ENCODE peak calls at places on chromosomes 11 and 22, in ten cellular contexts. U, L, X, M, B, O, F, G, P and E are unnamed samples.

GRCh38 chr22:50218996-50219727 is 18.4 kb downstream of the SELENOO start:
- DNase-seq in U (peak; percentile 67), L (peak; percentile 75), X (peak; percentile 63), M (no peak), B (no peak), O (no peak), F (no peak), G (no peak), P (peak; percentile 91), E (no peak)

GRCh38 chr11:77125695-77126094 is 2.4 kb upstream of the MYO7A start:
- DNase-seq in U (no peak), L (no peak), X (no peak), M (no peak), B (no peak), O (no peak), F (no peak), G (no peak), P (no peak), E (no peak)

GRCh38 chr22:39128508-39128907 is 24.0 kb downstream of the CBX7 start:
- DNase-seq in U (no peak), L (no peak), X (no peak), M (no peak), B (no peak), O (no peak), F (no peak), G (no peak), P (no peak), E (no peak)

GRCh38 chr11:111694851-111695250 is 71.3 kb downstream of the PPP2R1B start:
- DNase-seq in U (no peak), L (peak; percentile 89), X (no peak), M (no peak), B (no peak), O (no peak), F (no peak), G (no peak), P (no peak), E (no peak)

GRCh38 chr22:38172016-38172431 is 9.6 kb downstream of the PLA2G6 start:
- DNase-seq in U (no peak), L (no peak), X (no peak), M (no peak), B (no peak), O (no peak), F (no peak), G (no peak), P (no peak), E (no peak)

GRCh38 chr11:128437137-128437536 is 150.2 kb downstream of the ETS1 start:
- DNase-seq in U (no peak), L (peak; percentile 79), X (no peak), M (no peak), B (no peak), O (no peak), F (no peak), G (no peak), P (no peak), E (no peak)

GRCh38 chr22:20442485-20443284 is 5.1 kb upstream of the SCARF2 start:
- DNase-seq in U (no peak), L (no peak), X (no peak), M (no peak), B (no peak), O (no peak), F (no peak), G (no peak), P (no peak), E (no peak)

GRCh38 chr11:19962795-19963163 is 197.5 kb downstream of the DBX1 start:
- DNase-seq in U (no peak), L (peak; percentile 94), X (no peak), M (no peak), B (no peak), O (no peak), F (no peak), G (no peak), P (no peak), E (no peak)

GRCh38 chr22:20523118-20523983 is 15.9 kb downstream of the MED15 start:
- DNase-seq in U (no peak), L (peak; percentile 95), X (no peak), M (no peak), B (no peak), O (no peak), F (peak; percentile 50), G (no peak), P (no peak), E (peak; percentile 47)

GRCh38 chr11:73376803-73377629 is 817 bp downstream of the RELT start:
- DNase-seq in U (peak; percentile 26), L (peak; percentile 89), X (no peak), M (peak; percentile 51), B (peak; percentile 41), O (peak; percentile 10), F (peak; percentile 84), G (peak; percentile 49), P (peak; percentile 57), E (peak; percentile 72)

GRCh38 chr11:130980463-130980862 is 64.2 kb upstream of the SNX19 start:
- DNase-seq in U (no peak), L (no peak), X (no peak), M (no peak), B (no peak), O (no peak), F (no peak), G (no peak), P (no peak), E (no peak)

GRCh38 chr22:23779731-23780130 is 7.0 kb upstream of the SMARCB1 start:
- DNase-seq in U (no peak), L (no peak), X (no peak), M (no peak), B (no peak), O (no peak), F (no peak), G (no peak), P (no peak), E (no peak)

GRCh38 chr11:103070142-103070541 is 21.8 kb downstream of the DCUN1D5 start:
- DNase-seq in U (no peak), L (no peak), X (no peak), M (no peak), B (no peak), O (no peak), F (no peak), G (no peak), P (no peak), E (no peak)

GRCh38 chr11:102926517-102926916 is 29.0 kb downstream of the MMP13 start:
- DNase-seq in U (no peak), L (no peak), X (no peak), M (no peak), B (no peak), O (no peak), F (no peak), G (no peak), P (peak; percentile 34), E (no peak)

GRCh38 chr11:64518928-64519327 is 72.1 kb upstream of the SLC22A12 start:
- DNase-seq in U (no peak), L (no peak), X (no peak), M (no peak), B (no peak), O (no peak), F (no peak), G (no peak), P (no peak), E (no peak)

GRCh38 chr22:25747245-25747944 is 5.4 kb downstream of the MYO18B start:
- DNase-seq in U (no peak), L (peak; percentile 94), X (no peak), M (no peak), B (no peak), O (no peak), F (no peak), G (no peak), P (no peak), E (no peak)

GRCh38 chr22:48754611-48755331 is 1072.9 kb downstream of the BRD1 start:
- DNase-seq in U (no peak), L (no peak), X (no peak), M (no peak), B (no peak), O (no peak), F (no peak), G (no peak), P (peak; percentile 6), E (no peak)